ENCODE peak calls at places on chromosomes 6 and 20, in five cellular contexts. R, G, V, A and Z are unnamed samples.

GRCh38 chr6:139406577-139407343 is 32.3 kb upstream of the CITED2 start:
- DNase-seq in R (peak), V (peak), G (no peak), A (no peak), Z (no peak)

GRCh38 chr6:89483111-89483720 is 50.3 kb downstream of the ANKRD6 start:
- DNase-seq in V (peak), A (peak), R (peak), G (no peak), Z (peak)

GRCh38 chr6:44162876-44163625 is 4.4 kb downstream of the CAPN11 start:
- DNase-seq in G (no peak), R (no peak), V (no peak), A (no peak), Z (no peak)

GRCh38 chr20:56843817-56844216 is 214.7 kb downstream of the TFAP2C start:
- DNase-seq in R (no peak), V (no peak), G (no peak), A (no peak), Z (peak)

GRCh38 chr6:40937491-40937890 is 101.5 kb downstream of the UNC5CL start:
- DNase-seq in A (no peak), G (no peak), R (peak), V (no peak), Z (no peak)

GRCh38 chr20:41738584-41739193 is 120.5 kb upstream of the CHD6 start:
- DNase-seq in R (peak), V (peak), G (peak), A (no peak), Z (peak)

GRCh38 chr6:168035098-168035660 is 37.7 kb downstream of the KIF25 start:
- DNase-seq in R (peak), G (no peak), V (peak), A (peak), Z (peak)

GRCh38 chr20:1955289-1955688 is 38.6 kb downstream of the PDYN start:
- DNase-seq in R (no peak), G (no peak), A (no peak), V (no peak), Z (no peak)

GRCh38 chr6:136793348-136793747 is 1.1 kb upstream of the MAP3K5 start:
- DNase-seq in A (no peak), G (no peak), V (peak), R (no peak), Z (no peak)

GRCh38 chr6:168061269-168062210 is 17.5 kb downstream of the FRMD1 start:
- DNase-seq in R (no peak), A (no peak), V (no peak), G (no peak), Z (no peak)

GRCh38 chr6:6515691-6516607 is 72.6 kb upstream of the LY86 start:
- DNase-seq in R (no peak), A (no peak), V (no peak), G (no peak), Z (no peak)

GRCh38 chr20:54172856-54173652 is 732 bp downstream of the CYP24A1 start:
- DNase-seq in V (peak), G (peak), A (no peak), R (no peak), Z (peak)

GRCh38 chr6:138772596-138773176 is 883 bp upstream of the CCDC28A start:
- DNase-seq in G (no peak), A (no peak), R (no peak), V (no peak), Z (no peak)

GRCh38 chr6:110875548-110876169 is 1.1 kb downstream of the AMD1 start:
- DNase-seq in G (no peak), V (peak), R (no peak), A (no peak), Z (no peak)

GRCh38 chr6:108113557-108114519 is 39.3 kb upstream of the OSTM1 start:
- DNase-seq in R (peak), G (peak), A (no peak), V (peak), Z (peak)

GRCh38 chr6:55108469-55109130 is 65.7 kb upstream of the HCRTR2 start:
- DNase-seq in A (peak), V (peak), R (no peak), G (no peak), Z (peak)

GRCh38 chr20:57567471-57568079 is 6.7 kb downstream of the PCK1 start:
- DNase-seq in A (no peak), G (no peak), V (no peak), R (no peak), Z (no peak)

GRCh38 chr20:46575794-46576495 is 25.5 kb upstream of the OCSTAMP start:
- DNase-seq in A (no peak), V (no peak), G (no peak), R (no peak), Z (no peak)

GRCh38 chr20:37298190-37298939 is 8.9 kb downstream of the MANBAL start:
- DNase-seq in V (no peak), A (no peak), R (peak), G (no peak), Z (no peak)

GRCh38 chr6:168208436-168208835 is 111.1 kb downstream of the DACT2 start:
- DNase-seq in G (no peak), V (no peak), A (no peak), R (no peak), Z (no peak)

GRCh38 chr6:144064831-144065668 is 30.3 kb downstream of the SF3B5 start:
- DNase-seq in R (peak), G (peak), A (no peak), V (no peak), Z (no peak)

GRCh38 chr6:130489514-130489913 is 123.7 kb downstream of the TMEM200A start:
- DNase-seq in A (no peak), G (no peak), V (peak), R (no peak), Z (no peak)

GRCh38 chr20:61919239-61919638 is 146.4 kb downstream of the TAF4 start:
- DNase-seq in G (no peak), V (no peak), A (no peak), R (no peak), Z (no peak)

GRCh38 chr6:169799474-169799926 is 48.1 kb downstream of the ERMARD start:
- DNase-seq in V (no peak), G (no peak), R (no peak), A (no peak), Z (no peak)

GRCh38 chr6:99522531-99522930 is 7.3 kb upstream of the USP45 start:
- DNase-seq in G (no peak), R (peak), V (no peak), A (no peak), Z (no peak)

GRCh38 chr20:9440891-9441290 is 73.5 kb upstream of the LAMP5 start:
- DNase-seq in A (no peak), R (no peak), V (no peak), G (no peak), Z (no peak)

DNA sequence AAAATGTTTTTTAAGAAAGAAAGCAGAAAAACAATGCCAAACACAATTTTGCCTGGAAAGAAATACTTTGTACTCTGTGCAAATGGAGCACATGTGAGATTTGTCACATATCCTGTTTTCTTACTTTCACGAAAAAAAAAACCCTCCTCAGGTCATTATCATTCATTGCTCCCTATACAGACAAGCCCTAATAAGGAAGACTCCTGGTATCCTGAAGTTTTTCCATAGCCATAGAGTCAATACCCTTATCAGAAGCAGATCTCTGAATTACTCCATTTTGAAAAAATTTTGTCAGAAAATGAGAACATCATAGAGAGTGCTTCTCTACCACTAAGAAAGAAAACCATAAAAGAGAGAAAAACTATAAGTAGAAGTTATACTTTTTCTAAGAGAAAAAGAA is 14.0 kb upstream of the NT5E start:
- DNase-seq in R (no peak), A (no peak), V (peak), G (no peak), Z (no peak)
- H2AFZ ChIP-seq in R (no peak), A (no peak), V (no peak), G (no peak), Z (no peak)

GRCh38 chr6:121436172-121436965 is 923 bp downstream of the GJA1 start:
- DNase-seq in A (no peak), G (no peak), R (peak), V (peak), Z (no peak)

GRCh38 chr6:121436966-121437756 is 1.7 kb downstream of the GJA1 start:
- DNase-seq in A (no peak), R (peak), V (peak), G (no peak), Z (no peak)

GRCh38 chr6:121439456-121440250 is 4.2 kb downstream of the GJA1 start:
- DNase-seq in A (no peak), V (no peak), G (no peak), R (peak), Z (no peak)

GRCh38 chr6:121435444-121436069 is at the start of gene GJA1:
- DNase-seq in G (peak), A (peak), R (peak), V (peak), Z (peak)

GRCh38 chr6:121437861-121438651 is 2.6 kb downstream of the GJA1 start:
- DNase-seq in G (no peak), R (peak), V (peak), A (no peak), Z (peak)
- H3K18ac ChIP-seq in G (peak), R (peak), V (no peak), A (peak), Z (peak)

GRCh38 chr6:157126183-157127098 is 196.9 kb downstream of the TMEM242 start:
- DNase-seq in G (no peak), A (no peak), V (peak), R (no peak), Z (no peak)
- H2BK12ac ChIP-seq in G (no peak), A (no peak), V (no peak), R (no peak), Z (no peak)

GRCh38 chr6:161360505-161360904 is 86.6 kb upstream of the AGPAT4 start:
- DNase-seq in V (no peak), A (no peak), G (no peak), R (no peak), Z (no peak)
- H2AFZ ChIP-seq in V (no peak), A (no peak), G (no peak), R (no peak), Z (no peak)